ENCODE peak calls at places on chromosomes 16 and 17, in six cellular contexts. M is ovary, I is adrenal gland, G is dorsolateral prefrontal cortex, J is BJ, Z is OCI-LY7. D is an unnamed sample.

GRCh38 chr17:1107777-1108559 is 71.8 kb downstream of the ABR start:
- DNase-seq in J (no peak), Z (no peak), G (no peak), I (no peak), M (no peak), D (no peak)

GRCh38 chr16:64865037-64865696 is 256.7 kb downstream of the CDH11 start:
- DNase-seq in Z (no peak), M (no peak), G (no peak), I (no peak), J (no peak), D (no peak)

GRCh38 chr16:50598256-50598894 is 50.2 kb downstream of the NKD1 start:
- DNase-seq in Z (no peak), I (peak; percentile 66), M (no peak), J (no peak), G (peak; percentile 33), D (no peak)

GRCh38 chr16:66425651-66426050 is 1.4 kb upstream of the BEAN1 start:
- DNase-seq in Z (no peak), I (no peak), M (no peak), G (no peak), J (no peak), D (no peak)

GRCh38 chr17:18332909-18333489 is 17.9 kb downstream of the SMCR8 start:
- DNase-seq in G (no peak), J (no peak), I (no peak), Z (no peak), M (no peak), D (no peak)

GRCh38 chr16:21130811-21131210 is 19.8 kb downstream of the DNAH3 start:
- DNase-seq in I (no peak), M (no peak), G (no peak), J (no peak), Z (no peak), D (no peak)

GRCh38 chr16:86252596-86252995 is 257.7 kb upstream of the FOXF1 start:
- DNase-seq in M (no peak), I (no peak), G (no peak), J (no peak), Z (peak; percentile 3), D (no peak)

GRCh38 chr17:82961366-82962162 is 117.8 kb upstream of the METRNL start:
- DNase-seq in G (no peak), I (no peak), M (no peak), Z (no peak), J (no peak), D (no peak)

GRCh38 chr16:23026777-23027362 is 122.4 kb downstream of the USP31 start:
- DNase-seq in G (no peak), J (no peak), Z (peak; percentile 25), M (no peak), I (no peak), D (no peak)

GRCh38 chr17:44417553-44417952 is 28.1 kb upstream of the ITGA2B start:
- DNase-seq in J (peak; percentile 37), G (no peak), Z (no peak), M (no peak), I (peak; percentile 54), D (peak; percentile 33)

GRCh38 chr16:67518676-67519075 is 10.0 kb upstream of the RIPOR1 start:
- DNase-seq in M (no peak), G (no peak), J (no peak), Z (peak; percentile 63), I (no peak), D (no peak)
- H3K4me3 ChIP-seq in M (no peak overlapping the region), G (no peak overlapping the region), J (no peak overlapping the region), Z (peak overlapping the region; percentile 61), I (no peak overlapping the region), D (no peak overlapping the region)

DNA sequence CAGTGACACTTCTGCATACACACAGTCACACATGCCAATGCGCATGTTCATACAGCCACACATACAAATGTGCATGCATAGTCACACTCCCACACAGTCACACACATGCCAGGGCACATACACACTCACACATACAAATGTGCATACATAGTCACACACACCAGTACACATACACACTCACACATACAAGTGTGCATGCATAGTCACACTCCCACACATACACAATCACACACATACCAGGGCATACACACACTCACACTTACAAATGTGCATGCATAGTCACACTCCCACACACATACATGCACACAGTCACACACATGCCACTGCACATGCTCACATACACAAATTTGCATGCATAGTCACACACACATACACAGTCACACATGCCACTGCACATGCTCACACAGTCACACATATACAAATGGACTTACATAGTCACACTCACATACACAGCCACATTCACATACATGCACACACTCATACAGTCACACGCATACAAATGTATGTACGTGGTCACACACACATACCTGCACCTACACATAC is 84.2 kb downstream of the SOCS1 start:
- DNase-seq in I (no peak), Z (no peak), J (no peak), M (no peak), G (no peak), D (no peak)
- TF ChIP-seq CTCF in I (no peak), Z (no peak), J (no peak), M (no peak), G (no peak), D (no peak)

GRCh38 chr17:7045492-7046126 is 1.7 kb upstream of the SLC16A11 start:
- DNase-seq in M (no peak), Z (peak; percentile 74), G (no peak), I (no peak), J (peak; percentile 35), D (peak; percentile 44)
- H3K4me3 ChIP-seq in M (no peak overlapping the region), Z (no peak overlapping the region), G (peak overlapping the region; percentile 26), I (no peak overlapping the region), J (no peak overlapping the region), D (no peak overlapping the region)

GRCh38 chr17:67030641-67031040 is 13.7 kb upstream of the CACNG1 start:
- DNase-seq in Z (no peak), J (no peak), G (no peak), M (no peak), I (no peak), D (no peak)

GRCh38 chr17:67033613-67034012 is 10.7 kb upstream of the CACNG1 start:
- DNase-seq in J (no peak), M (no peak), Z (no peak), G (no peak), I (no peak), D (no peak)

GRCh38 chr17:67035131-67036083 is 8.9 kb upstream of the CACNG1 start:
- DNase-seq in G (no peak), I (no peak), M (no peak), Z (no peak), J (no peak), D (no peak)

GRCh38 chr17:67032382-67032781 is 12.0 kb upstream of the CACNG1 start:
- DNase-seq in M (no peak), I (no peak), Z (no peak), G (no peak), J (no peak), D (no peak)

DNA sequence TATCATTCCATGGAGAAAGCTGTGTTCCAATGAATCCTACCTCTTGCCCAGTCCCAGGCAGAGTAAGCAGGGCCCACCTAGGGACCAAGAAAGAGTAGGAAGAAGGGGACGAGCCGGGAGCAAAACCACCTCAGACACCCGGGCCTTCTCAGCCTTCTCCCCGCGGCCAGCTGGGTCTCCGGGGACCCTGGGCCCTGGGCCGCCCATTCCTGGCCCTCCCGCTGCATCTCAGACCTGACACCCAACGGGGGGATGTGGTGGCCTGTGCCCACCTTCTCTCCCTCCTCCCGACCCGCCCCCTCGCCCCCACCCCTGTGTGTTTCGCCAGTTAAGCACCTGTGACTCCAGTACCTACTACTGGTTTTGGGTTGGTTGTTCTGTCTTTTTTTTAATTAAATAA is 11.4 kb upstream of the CACNG1 start:
- DNase-seq in Z (no peak), G (no peak), J (no peak), I (no peak), M (no peak), D (no peak)
- TF ChIP-seq CTCF in Z (no peak), G (no peak), J (no peak), I (no peak), M (no peak), D (no peak)

DNA sequence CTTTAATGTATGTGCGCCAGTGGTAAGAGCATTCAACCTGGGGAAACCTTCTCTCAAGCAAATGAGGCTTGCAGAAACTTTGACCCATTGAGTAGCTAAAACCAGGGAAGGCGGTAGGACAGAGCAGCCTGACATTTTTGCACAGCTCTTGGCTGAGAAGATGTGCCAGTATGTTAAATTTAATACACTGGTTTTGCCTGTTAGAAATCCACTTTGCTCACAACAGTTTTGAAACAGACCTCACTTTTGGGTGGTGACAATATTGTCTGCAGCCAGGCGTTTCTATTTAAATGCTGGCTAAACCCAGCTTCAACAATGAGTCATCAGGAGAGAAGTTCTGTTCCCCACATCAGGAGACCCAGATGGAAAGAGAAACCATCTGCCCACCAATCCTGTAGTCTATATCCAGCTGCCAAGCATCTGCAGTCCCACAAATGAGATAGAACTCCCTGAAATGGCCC is 29.2 kb upstream of the CLEC3A start:
- DNase-seq in G (no peak), Z (no peak), I (no peak), M (no peak), J (no peak), D (peak; percentile 16)
- H3K4me3 ChIP-seq in G (no peak overlapping the region), Z (no peak overlapping the region), I (no peak overlapping the region), M (no peak overlapping the region), J (no peak overlapping the region), D (no peak overlapping the region)

GRCh38 chr16:85011846-85012284 is 530 bp upstream of the ZDHHC7 start:
- DNase-seq in Z (no peak), G (no peak), I (no peak), M (no peak), J (no peak), D (no peak)

GRCh38 chr16:85010446-85010930 is 847 bp downstream of the ZDHHC7 start:
- DNase-seq in Z (no peak), G (no peak), J (no peak), M (no peak), I (no peak), D (no peak)

GRCh38 chr16:85014311-85014710 is 3.0 kb upstream of the ZDHHC7 start:
- DNase-seq in J (no peak), Z (no peak), G (no peak), I (no peak), M (no peak), D (no peak)

GRCh38 chr16:85008267-85008666 is 3.1 kb downstream of the ZDHHC7 start:
- DNase-seq in M (no peak), Z (no peak), G (no peak), I (no peak), J (no peak), D (no peak)

DNA sequence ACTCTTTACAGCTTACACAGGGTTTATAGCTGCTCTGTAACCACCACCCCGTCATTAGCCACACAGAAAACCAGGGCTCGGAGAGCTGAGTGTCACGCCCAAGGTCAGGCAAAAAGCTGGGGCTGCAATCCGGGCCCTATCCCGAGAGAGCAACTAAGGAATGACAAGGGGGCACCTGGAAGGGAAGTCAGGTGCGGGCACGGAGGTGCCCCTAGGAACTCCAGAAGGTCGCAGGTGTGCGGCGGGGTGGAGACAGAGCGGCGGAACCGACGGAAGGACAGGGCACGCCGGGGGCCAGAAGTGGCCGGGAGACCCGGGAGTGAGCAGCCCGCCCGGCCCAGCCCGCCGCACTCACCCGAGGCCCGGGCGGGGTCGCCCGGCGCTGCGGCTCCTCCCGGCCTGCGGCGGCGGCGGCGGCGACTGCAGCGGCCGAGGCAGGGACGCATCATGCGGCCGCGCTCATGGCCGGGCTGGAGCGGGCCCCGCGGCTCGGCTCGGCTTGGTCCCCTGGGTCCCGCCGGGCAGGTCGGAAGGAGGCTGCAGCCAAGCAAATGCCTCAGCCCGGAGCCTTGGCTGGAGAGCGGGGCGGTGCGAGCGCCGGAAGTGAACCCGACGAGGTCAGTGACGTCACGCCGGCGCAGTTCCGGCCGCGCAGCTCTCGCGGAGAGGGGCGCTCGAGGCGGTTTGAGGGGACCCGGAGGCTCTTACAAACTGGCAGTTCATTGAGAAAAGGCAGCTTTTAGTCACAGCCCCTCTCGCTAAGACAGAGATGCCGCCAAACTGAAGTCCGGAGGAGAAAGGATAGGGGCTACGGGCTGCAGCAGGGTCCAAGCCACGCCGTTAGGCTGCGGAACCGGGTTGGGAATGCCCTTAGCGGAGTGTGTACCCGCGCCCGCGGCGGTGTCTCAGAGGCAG is at the start of gene ZDHHC7:
- DNase-seq in Z (peak; percentile 91), M (peak; percentile 91), G (peak; percentile 79), J (no peak), I (peak; percentile 89), D (no peak)
- TF ChIP-seq CTCF in Z (peak; percentile 38), M (peak; percentile 39), G (peak; percentile 28), J (peak; percentile 24), I (peak; percentile 24), D (no peak)